ENCODE peak calls at places on chromosomes 16 and 17, in eight cellular contexts. V is foreskin fibroblast; F is right lobe of liver; N is A549; T is RWPE2; B is CD8-positive, alpha-beta T cell; P is fibroblast of the aortic adventitia; K is progenitor cell of endocrine pancreas. D is an unnamed sample.

GRCh38 chr17:78995761-78996451 is 13.7 kb downstream of the CANT1 start:
- DNase-seq in K (no peak), B (no peak), N (no peak), V (no peak), P (no peak), T (no peak), F (peak), D (no peak)

GRCh38 chr17:36679815-36680467 is 78.6 kb downstream of the MRM1 start:
- DNase-seq in K (no peak), T (no peak), P (no peak), V (no peak), N (no peak), B (no peak), F (no peak), D (no peak)

GRCh38 chr17:69801368-69801767 is 273.7 kb upstream of the KCNJ16 start:
- DNase-seq in K (no peak), N (no peak), T (no peak), F (no peak), P (no peak), B (no peak), V (no peak), D (no peak)

GRCh38 chr17:13346081-13346533 is 255.6 kb downstream of the HS3ST3A1 start:
- DNase-seq in K (no peak), V (peak), F (no peak), T (no peak), B (no peak), P (peak), N (no peak), D (no peak)

GRCh38 chr16:2715519-2715918 is 4.5 kb downstream of the PRSS27 start:
- DNase-seq in N (no peak), F (peak), V (peak), T (peak), B (peak), K (peak), P (peak), D (peak)

GRCh38 chr17:17713839-17714238 is 32.6 kb downstream of the RAI1 start:
- DNase-seq in N (no peak), F (peak), K (no peak), V (peak), T (no peak), P (peak), B (no peak), D (no peak)

GRCh38 chr17:48241131-48241591 is 133.6 kb downstream of the SNX11 start:
- DNase-seq in V (peak), F (no peak), N (peak), K (no peak), B (no peak), P (peak), T (no peak), D (no peak)

GRCh38 chr17:66507103-66507923 is 204.9 kb downstream of the PRKCA start:
- DNase-seq in T (no peak), B (no peak), K (no peak), N (peak), V (peak), F (no peak), P (peak), D (no peak)

GRCh38 chr16:71479420-71479819 is 9.7 kb downstream of the ZNF19 start:
- DNase-seq in V (peak), B (no peak), N (peak), P (peak), T (no peak), K (no peak), F (no peak), D (peak)

DNA sequence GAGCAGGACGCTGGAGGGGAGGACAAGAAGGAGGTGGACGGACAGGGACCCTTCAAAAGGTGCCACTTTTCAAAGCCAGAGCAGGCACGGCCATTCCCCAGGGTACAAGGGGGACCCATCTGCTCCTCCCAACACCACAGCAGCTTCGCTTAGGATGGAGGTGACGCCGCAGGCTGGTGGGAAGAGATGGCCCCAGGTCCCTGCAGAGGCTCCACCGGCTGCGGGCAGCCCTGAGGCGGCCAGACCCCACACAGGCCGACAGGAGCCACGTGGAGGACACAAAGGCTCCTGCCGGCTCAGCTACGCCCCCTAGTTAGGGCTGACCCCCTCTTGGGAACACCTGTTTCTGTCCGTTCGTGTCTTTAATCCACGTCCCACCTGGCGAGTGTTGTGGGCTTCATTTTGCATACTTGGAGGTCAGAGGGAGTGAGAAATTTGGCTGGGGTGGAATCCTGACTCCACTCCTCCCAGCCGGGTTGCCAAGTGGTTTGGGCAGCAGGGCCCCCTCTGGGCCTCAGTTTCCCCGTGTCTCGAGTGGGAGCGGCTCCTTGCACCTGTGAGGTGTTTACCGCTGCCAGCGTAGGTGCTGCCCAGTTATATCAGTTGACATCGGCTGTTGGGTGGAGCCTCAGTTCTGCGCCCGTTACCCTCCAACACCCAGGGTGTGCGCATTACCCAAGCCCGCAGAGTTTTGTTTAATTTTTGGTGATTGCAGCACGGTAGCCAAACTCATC is 5.8 kb upstream of the FN3KRP start:
- DNase-seq in B (no peak), P (no peak), K (no peak), N (no peak), V (no peak), T (no peak), F (no peak), D (no peak)
- TF ChIP-seq CTCF in B (no peak), P (no peak), K (no peak), N (peak), V (no peak), T (no peak), F (no peak), D (no peak)

DNA sequence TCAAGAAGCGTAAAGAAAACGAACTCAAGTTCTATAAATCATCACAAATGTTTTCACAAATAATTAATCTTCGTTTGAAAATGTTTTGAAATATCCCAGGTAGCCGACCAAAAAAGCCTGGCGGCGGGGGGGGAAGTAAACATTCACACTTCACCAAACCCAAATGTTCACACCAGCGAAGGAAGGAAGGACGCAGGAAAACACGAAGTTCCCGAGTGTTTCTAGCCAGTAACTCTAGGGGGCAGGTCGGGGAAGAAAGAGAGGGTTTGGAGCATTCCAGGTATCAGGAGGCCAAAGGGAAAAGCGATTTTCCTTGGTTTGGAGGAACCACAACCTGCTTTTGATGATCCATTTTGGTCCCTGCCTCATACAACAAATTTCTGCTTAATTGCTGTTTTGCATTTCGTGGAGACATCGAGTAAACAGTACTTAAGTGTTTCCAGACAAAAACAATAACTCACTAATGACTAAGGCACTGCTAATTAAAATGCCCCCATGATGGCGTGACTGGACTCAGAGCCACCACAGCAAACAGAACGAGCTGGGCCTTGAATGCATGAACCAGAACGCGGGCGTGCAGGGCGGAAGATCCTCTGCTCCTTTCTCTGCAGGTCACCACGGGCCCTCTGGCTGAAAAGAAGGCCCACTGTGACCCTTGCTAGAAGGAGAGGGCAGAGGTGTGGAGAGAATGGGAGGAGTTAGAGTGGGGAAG is 16.6 kb downstream of the ZFHX3 start:
- DNase-seq in P (no peak), V (peak), B (no peak), K (no peak), T (no peak), F (no peak), N (no peak), D (no peak)
- TF ChIP-seq CTCF in P (no peak), V (peak), B (no peak), K (peak), T (no peak), F (peak), N (no peak), D (peak)

GRCh38 chr16:1193143-1193824 is 31.8 kb downstream of the TPSG1 start:
- DNase-seq in T (no peak), N (no peak), B (no peak), F (no peak), P (no peak), K (no peak), V (no peak), D (no peak)
- TF ChIP-seq CTCF in T (no peak), N (no peak), B (no peak), F (no peak), P (no peak), K (no peak), V (no peak), D (no peak)

DNA sequence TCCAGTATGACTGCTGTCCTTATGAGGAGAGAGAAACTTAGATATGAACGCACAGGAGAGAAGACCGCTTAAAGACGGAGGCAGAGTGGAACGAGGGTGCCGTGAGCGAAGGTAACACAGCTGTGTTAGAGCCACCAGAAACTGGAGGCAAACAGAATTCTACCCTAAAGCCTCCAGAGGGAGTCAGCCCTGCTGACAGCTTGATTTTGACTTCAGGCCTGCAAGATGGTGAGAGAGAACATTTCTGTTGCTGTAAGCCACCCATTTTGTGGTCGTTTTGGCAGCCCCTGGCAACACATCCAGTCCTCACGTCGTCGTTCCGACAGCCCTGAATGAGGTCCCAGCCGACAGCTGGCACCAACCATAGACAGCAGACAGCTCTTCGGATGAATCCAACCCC is 2.8 kb upstream of the SPATA2L start:
- DNase-seq in B (no peak), V (no peak), F (no peak), K (no peak), P (no peak), N (no peak), T (no peak), D (no peak)
- TF ChIP-seq CTCF in B (no peak), V (no peak), F (no peak), K (no peak), P (no peak), N (no peak), T (no peak), D (no peak)

GRCh38 chr16:89721644-89722391 is 481 bp downstream of the ZNF276 start:
- DNase-seq in T (peak), F (peak), V (peak), K (no peak), N (peak), B (peak), P (peak), D (peak)
- TF ChIP-seq CTCF in T (no peak), F (no peak), V (no peak), K (no peak), N (no peak), B (no peak), P (no peak), D (no peak)

DNA sequence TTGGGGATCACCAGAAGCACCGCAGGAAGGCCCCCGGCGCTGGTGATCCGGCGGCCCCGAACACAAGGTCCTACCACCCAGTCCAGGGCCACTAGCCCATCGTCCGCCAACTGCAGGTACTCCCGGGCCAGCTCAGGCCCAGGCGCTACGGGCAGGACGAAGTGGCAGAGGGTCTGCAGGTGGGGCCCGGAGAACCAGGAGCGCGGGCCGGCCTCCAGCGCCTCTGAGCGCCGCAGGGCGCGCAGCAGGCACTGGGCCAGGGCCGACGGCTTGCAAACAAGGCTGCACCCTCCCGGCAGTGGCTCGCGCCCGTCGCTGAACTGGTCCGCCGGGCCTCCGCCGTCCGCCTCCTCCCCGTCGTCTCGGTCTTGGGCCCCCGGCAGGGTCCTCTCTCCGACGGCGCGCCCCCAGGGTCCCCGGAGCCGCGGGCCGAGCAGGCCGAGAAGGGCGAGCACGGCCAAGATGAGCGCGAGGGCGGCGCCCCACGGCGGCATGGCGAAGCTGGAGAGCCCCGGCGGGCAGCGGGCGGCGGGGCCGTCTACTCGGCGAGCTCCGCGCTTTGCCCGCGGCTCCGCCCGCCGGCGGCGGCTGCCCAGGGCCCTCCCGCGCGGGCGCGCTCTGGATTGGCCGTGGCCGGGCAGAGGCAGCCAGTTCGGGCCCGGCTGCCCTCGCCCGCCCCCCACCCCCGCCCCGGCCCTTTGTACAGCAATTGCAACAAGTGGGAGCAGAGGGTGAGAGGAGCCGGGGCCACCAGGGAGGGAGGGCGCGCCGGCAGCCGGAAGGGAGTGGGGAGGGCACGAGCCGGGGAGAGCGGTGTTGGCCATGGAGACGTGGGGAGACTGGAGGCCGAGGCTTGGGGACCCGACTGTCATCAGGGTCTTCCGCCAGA is at the start of gene ABHD15:
- DNase-seq in F (peak), B (peak), V (peak), N (peak), K (no peak), T (peak), P (peak), D (peak)
- TF ChIP-seq CTCF in F (no peak), B (no peak), V (no peak), N (no peak), K (peak), T (no peak), P (no peak), D (no peak)

DNA sequence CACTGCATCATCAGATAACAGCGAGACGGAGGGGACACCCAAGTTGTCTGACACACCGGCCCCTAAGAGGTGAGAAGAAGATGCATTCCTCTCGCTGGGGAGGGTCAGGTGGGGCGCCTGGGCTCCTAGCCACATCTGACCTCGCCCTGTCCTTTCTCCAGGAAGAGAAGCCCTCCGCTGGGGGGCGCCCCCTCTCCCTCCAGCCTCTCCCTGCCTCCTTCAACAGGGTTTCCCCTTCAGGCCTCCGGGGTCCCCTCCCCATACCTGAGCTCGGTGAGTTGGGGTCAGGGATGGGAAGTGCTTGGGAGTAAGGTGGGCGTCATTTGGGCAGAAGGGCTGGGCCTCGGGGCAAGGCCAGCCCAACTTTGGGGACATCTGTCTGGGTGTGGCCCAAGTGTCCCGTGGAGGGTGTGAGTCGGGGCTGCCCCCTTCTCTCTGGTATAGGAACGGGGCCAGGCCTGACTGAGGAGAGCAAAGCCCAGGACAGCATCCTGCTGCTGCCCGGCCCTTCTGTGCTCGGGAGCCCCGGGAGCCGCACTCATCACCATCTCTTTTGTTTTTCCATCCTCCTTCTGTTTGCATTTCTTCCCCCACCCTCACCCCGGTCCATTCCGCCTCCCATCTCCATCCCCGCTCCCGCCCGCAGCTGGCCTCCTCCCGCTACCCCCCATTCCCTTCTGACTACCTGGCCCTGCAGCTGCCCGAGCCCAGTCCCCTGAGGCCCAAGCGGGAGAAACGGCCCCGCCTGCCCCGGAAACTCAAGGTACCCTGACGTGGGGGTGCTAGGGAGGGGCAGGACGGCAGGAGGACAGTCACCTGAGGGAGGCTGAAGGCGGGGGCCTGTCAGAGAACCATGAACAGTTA is 5.0 kb downstream of the INO80E start:
- DNase-seq in T (no peak), K (no peak), N (no peak), V (no peak), P (no peak), B (no peak), F (no peak), D (no peak)
- TF ChIP-seq CTCF in T (no peak), K (no peak), N (no peak), V (no peak), P (peak), B (no peak), F (no peak), D (no peak)

GRCh38 chr16:56851671-56852400 is 13.2 kb upstream of the SLC12A3 start:
- DNase-seq in T (no peak), N (peak), K (no peak), P (peak), F (no peak), V (peak), B (no peak), D (no peak)
- TF ChIP-seq CTCF in T (peak), N (peak), K (peak), P (peak), F (no peak), V (peak), B (no peak), D (peak)

GRCh38 chr17:6147054-6147453 is 76.9 kb downstream of the WSCD1 start:
- DNase-seq in K (no peak), F (no peak), T (no peak), N (no peak), V (no peak), B (no peak), P (no peak), D (no peak)

GRCh38 chr17:6140188-6140587 is 70.0 kb downstream of the WSCD1 start:
- DNase-seq in K (no peak), B (no peak), V (no peak), T (no peak), F (no peak), N (no peak), P (no peak), D (no peak)

DNA sequence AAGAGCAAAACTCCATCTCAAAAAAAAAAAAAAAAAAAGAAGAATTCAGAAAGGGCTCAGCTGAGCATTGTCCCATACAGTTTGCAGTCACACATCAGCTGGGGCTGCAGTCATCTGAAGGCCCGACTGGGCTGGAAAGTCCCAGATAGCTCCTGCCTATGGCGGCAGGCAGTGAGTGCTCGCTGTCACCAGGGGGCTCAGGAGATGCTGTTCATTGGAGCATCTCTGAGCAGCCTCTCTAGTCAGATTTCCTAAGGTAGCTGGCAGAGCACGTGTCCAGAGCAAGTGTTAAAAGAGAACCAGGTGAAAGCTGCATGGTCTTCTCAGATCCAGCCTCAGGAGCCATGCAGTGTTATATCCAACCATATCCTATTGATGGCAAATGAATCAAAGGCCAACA is 75.8 kb downstream of the WSCD1 start:
- DNase-seq in B (no peak), V (no peak), K (no peak), F (no peak), N (no peak), T (no peak), P (no peak), D (no peak)
- TF ChIP-seq CTCF in B (no peak), V (no peak), K (no peak), F (no peak), N (no peak), T (no peak), P (no peak), D (no peak)

D was measured in endothelial cell.